ENCODE peak calls at places on chromosomes 4 and X, in six cellular contexts. One of them, this sample, is unnamed.

GRCh38 chr4:118175506-118175905 is 141.2 kb downstream of the NDST3 start:
- DNase-seq in right atrium auricular region: no peak
- DNase-seq in fibroblast of lung: no peak
- DNase-seq in A549: no peak
- DNase-seq in transverse colon: no peak
- DNase-seq in suprapubic skin: no peak
- DNase-seq in this sample: no peak

GRCh38 chrX:34805951-34806350 is 136.6 kb upstream of the FAM47B start:
- DNase-seq in A549: no peak
- DNase-seq in transverse colon: no peak
- DNase-seq in suprapubic skin: no peak
- DNase-seq in right atrium auricular region: no peak
- DNase-seq in fibroblast of lung: no peak
- DNase-seq in this sample: no peak

GRCh38 chr4:42282081-42282901 is 115.0 kb upstream of the SHISA3 start:
- DNase-seq in suprapubic skin: no peak
- DNase-seq in right atrium auricular region: peak; percentile 69
- DNase-seq in A549: peak; percentile 63
- DNase-seq in transverse colon: no peak
- DNase-seq in fibroblast of lung: peak; percentile 85
- DNase-seq in this sample: no peak

GRCh38 chr4:24196785-24197184 is 306.9 kb upstream of the PPARGC1A start:
- DNase-seq in A549: no peak
- DNase-seq in right atrium auricular region: no peak
- DNase-seq in transverse colon: no peak
- DNase-seq in fibroblast of lung: no peak
- DNase-seq in suprapubic skin: no peak
- DNase-seq in this sample: no peak

GRCh38 chrX:155745792-155746191 is 133.0 kb upstream of the TMLHE start:
- DNase-seq in right atrium auricular region: peak; percentile 59
- DNase-seq in A549: peak; percentile 66
- DNase-seq in transverse colon: peak; percentile 66
- DNase-seq in suprapubic skin: no peak
- DNase-seq in fibroblast of lung: peak; percentile 35
- DNase-seq in this sample: no peak

GRCh38 chr4:25031077-25031606 is 396 bp upstream of the LGI2 start:
- DNase-seq in suprapubic skin: no peak
- DNase-seq in A549: no peak
- DNase-seq in fibroblast of lung: peak; percentile 10
- DNase-seq in right atrium auricular region: no peak
- DNase-seq in transverse colon: peak; percentile 14
- DNase-seq in this sample: no peak

GRCh38 chr4:73653695-73654106 is 33.5 kb upstream of the RASSF6 start:
- DNase-seq in transverse colon: peak; percentile 33
- DNase-seq in right atrium auricular region: no peak
- DNase-seq in fibroblast of lung: peak; percentile 74
- DNase-seq in A549: peak; percentile 29
- DNase-seq in suprapubic skin: no peak
- DNase-seq in this sample: peak; percentile 40

GRCh38 chr4:103264905-103265304 is 66.8 kb upstream of the CENPE start:
- DNase-seq in suprapubic skin: no peak
- DNase-seq in fibroblast of lung: no peak
- DNase-seq in transverse colon: no peak
- DNase-seq in right atrium auricular region: no peak
- DNase-seq in A549: no peak
- DNase-seq in this sample: no peak

GRCh38 chr4:14994242-14994641 is 8.0 kb upstream of the CPEB2 start:
- DNase-seq in right atrium auricular region: no peak
- DNase-seq in A549: no peak
- DNase-seq in transverse colon: no peak
- DNase-seq in fibroblast of lung: peak; percentile 44
- DNase-seq in suprapubic skin: no peak
- DNase-seq in this sample: no peak

DNA sequence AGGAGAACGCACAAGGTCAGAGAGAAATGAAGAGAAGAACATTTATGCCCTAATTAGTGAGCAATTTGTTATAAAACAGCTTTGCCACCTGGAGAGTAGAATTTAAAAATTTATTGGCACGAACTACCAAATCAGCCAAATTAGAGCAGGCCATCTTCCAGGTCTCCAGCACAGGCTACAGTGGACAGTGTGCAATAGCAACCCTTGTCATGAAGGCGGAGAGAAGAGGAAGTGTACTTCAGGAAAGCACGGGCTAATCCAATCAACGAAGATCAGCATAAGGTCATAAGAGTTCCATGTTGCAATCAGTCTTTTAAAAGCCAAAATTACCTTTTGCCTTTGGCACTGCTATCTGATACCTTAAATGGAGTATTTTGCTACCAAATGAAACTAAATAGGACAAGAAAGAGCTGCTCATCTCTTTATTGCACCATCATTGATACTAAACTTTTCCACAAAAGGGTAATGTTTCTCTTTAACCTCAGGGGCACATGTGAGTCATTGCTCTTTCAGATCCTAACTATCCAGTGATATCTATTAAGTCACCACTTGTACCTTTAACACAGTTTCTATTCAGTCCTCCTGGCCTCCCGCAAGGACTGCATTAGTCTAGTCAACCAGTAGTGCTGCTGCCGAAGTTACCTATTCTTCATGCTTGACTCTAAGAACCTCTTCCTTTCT is 19.9 kb downstream of the ANK2 start:
- DNase-seq in fibroblast of lung: peak; percentile 14
- DNase-seq in A549: peak; percentile 2
- DNase-seq in transverse colon: no peak
- DNase-seq in suprapubic skin: no peak
- DNase-seq in right atrium auricular region: no peak
- DNase-seq in this sample: no peak
- H3K27ac ChIP-seq in fibroblast of lung: no peak overlapping the region
- H3K27ac ChIP-seq in A549: no peak overlapping the region
- H3K27ac ChIP-seq in transverse colon: no peak overlapping the region
- H3K27ac ChIP-seq in suprapubic skin: no peak overlapping the region
- H3K27ac ChIP-seq in right atrium auricular region: no peak overlapping the region
- H3K27ac ChIP-seq in this sample: no peak overlapping the region

DNA sequence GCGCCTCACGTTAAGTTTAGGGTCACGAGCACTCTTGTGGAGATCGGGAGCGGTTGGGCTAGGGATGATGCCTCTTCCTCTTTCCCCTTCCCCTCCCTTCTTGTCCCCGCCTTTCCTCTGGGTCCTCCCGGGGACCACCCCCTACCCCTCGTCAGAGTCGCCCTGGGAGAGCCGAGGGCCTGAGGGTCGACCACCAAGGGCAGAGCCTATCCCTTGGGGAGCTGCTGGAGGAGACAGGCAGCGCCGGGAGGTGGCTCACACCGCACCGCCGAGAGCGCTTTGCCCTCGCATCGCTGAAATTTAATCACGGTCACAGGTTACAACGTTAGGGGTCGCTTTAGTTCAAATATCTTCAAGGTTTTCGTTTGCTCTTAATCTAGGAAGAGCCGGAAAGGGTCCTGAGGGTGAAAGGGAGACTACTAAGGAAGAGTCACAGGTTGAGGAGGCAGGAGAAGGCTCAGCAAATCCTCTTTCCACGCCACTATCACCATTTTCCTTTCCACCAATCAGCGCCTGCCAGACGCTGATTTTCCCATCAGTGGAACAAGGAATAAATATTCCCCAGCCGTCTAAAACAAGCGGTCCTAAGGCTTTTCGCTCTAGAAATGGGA is 529 bp upstream of the SNCA start:
- DNase-seq in right atrium auricular region: no peak
- DNase-seq in A549: peak; percentile 2
- DNase-seq in suprapubic skin: no peak
- DNase-seq in transverse colon: no peak
- DNase-seq in fibroblast of lung: peak; percentile 53
- DNase-seq in this sample: no peak
- TF ChIP-seq CTCF in right atrium auricular region: no peak
- TF ChIP-seq CTCF in A549: no peak
- TF ChIP-seq CTCF in suprapubic skin: no peak
- TF ChIP-seq CTCF in transverse colon: no peak
- TF ChIP-seq CTCF in fibroblast of lung: no peak
- TF ChIP-seq CTCF in this sample: no peak

GRCh38 chr4:8353912-8354453 is 84.4 kb downstream of the HTRA3 start:
- DNase-seq in fibroblast of lung: peak; percentile 44
- DNase-seq in transverse colon: peak; percentile 5
- DNase-seq in right atrium auricular region: no peak
- DNase-seq in A549: no peak
- DNase-seq in suprapubic skin: no peak
- DNase-seq in this sample: no peak
- H3K4me1 ChIP-seq in fibroblast of lung: peaks cover 3% of the 10 kb centered on the region
- H3K4me1 ChIP-seq in transverse colon: peaks cover 9% of the 10 kb centered on the region
- H3K4me1 ChIP-seq in right atrium auricular region: peaks cover 27% of the 10 kb centered on the region
- H3K4me1 ChIP-seq in A549: peaks cover 6% of the 10 kb centered on the region
- H3K4me1 ChIP-seq in suprapubic skin: peaks cover 13% of the 10 kb centered on the region
- H3K4me1 ChIP-seq in this sample: peaks cover 7% of the 10 kb centered on the region

GRCh38 chrX:110086162-110086915 is 83.4 kb downstream of the TMEM164 start:
- DNase-seq in transverse colon: no peak
- DNase-seq in right atrium auricular region: no peak
- DNase-seq in suprapubic skin: no peak
- DNase-seq in A549: peak; percentile 75
- DNase-seq in fibroblast of lung: peak; percentile 41
- DNase-seq in this sample: no peak

GRCh38 chrX:110082156-110082555 is 79.2 kb downstream of the TMEM164 start:
- DNase-seq in right atrium auricular region: no peak
- DNase-seq in transverse colon: no peak
- DNase-seq in fibroblast of lung: peak; percentile 91
- DNase-seq in A549: peak; percentile 57
- DNase-seq in suprapubic skin: no peak
- DNase-seq in this sample: no peak

GRCh38 chrX:110086916-110087484 is 84.1 kb downstream of the TMEM164 start:
- DNase-seq in suprapubic skin: no peak
- DNase-seq in fibroblast of lung: peak; percentile 89
- DNase-seq in transverse colon: no peak
- DNase-seq in right atrium auricular region: no peak
- DNase-seq in A549: peak; percentile 94
- DNase-seq in this sample: no peak

GRCh38 chrX:110089656-110090404 is 86.9 kb downstream of the TMEM164 start:
- DNase-seq in A549: no peak
- DNase-seq in right atrium auricular region: no peak
- DNase-seq in suprapubic skin: no peak
- DNase-seq in fibroblast of lung: no peak
- DNase-seq in transverse colon: no peak
- DNase-seq in this sample: no peak

GRCh38 chrX:110087485-110088356 is 84.8 kb downstream of the TMEM164 start:
- DNase-seq in right atrium auricular region: no peak
- DNase-seq in fibroblast of lung: peak; percentile 94
- DNase-seq in A549: peak; percentile 93
- DNase-seq in transverse colon: no peak
- DNase-seq in suprapubic skin: no peak
- DNase-seq in this sample: no peak
- H3K27ac ChIP-seq in right atrium auricular region: peak overlapping the region; percentile 47
- H3K27ac ChIP-seq in fibroblast of lung: peak overlapping the region; percentile 94
- H3K27ac ChIP-seq in A549: peak overlapping the region; percentile 96
- H3K27ac ChIP-seq in transverse colon: peak overlapping the region; percentile 42
- H3K27ac ChIP-seq in suprapubic skin: no peak overlapping the region
- H3K27ac ChIP-seq in this sample: no peak overlapping the region

GRCh38 chrX:138191998-138192397 is 519.5 kb downstream of the FGF13 start:
- DNase-seq in right atrium auricular region: no peak
- DNase-seq in A549: peak; percentile 32
- DNase-seq in transverse colon: no peak
- DNase-seq in suprapubic skin: no peak
- DNase-seq in fibroblast of lung: peak; percentile 11
- DNase-seq in this sample: no peak
- TF ChIP-seq CTCF in right atrium auricular region: no peak
- TF ChIP-seq CTCF in A549: peak; percentile 37
- TF ChIP-seq CTCF in transverse colon: no peak
- TF ChIP-seq CTCF in suprapubic skin: no peak
- TF ChIP-seq CTCF in fibroblast of lung: peak; percentile 25
- TF ChIP-seq CTCF in this sample: peak; percentile 16

GRCh38 chr4:8098506-8098905 is 60.1 kb downstream of the ABLIM2 start:
- DNase-seq in fibroblast of lung: no peak
- DNase-seq in transverse colon: no peak
- DNase-seq in suprapubic skin: no peak
- DNase-seq in right atrium auricular region: no peak
- DNase-seq in A549: no peak
- DNase-seq in this sample: no peak
- H3K4me1 ChIP-seq in fibroblast of lung: no peaks in the 10 kb centered on the region
- H3K4me1 ChIP-seq in transverse colon: peaks cover 8% of the 10 kb centered on the region
- H3K4me1 ChIP-seq in suprapubic skin: peaks cover 15% of the 10 kb centered on the region
- H3K4me1 ChIP-seq in right atrium auricular region: peaks cover 31% of the 10 kb centered on the region
- H3K4me1 ChIP-seq in A549: peaks cover 20% of the 10 kb centered on the region
- H3K4me1 ChIP-seq in this sample: no peaks in the 10 kb centered on the region

GRCh38 chrX:3465017-3465416 is 118.6 kb upstream of the MXRA5 start:
- DNase-seq in right atrium auricular region: no peak
- DNase-seq in fibroblast of lung: no peak
- DNase-seq in transverse colon: no peak
- DNase-seq in suprapubic skin: no peak
- DNase-seq in A549: no peak
- DNase-seq in this sample: no peak

DNA sequence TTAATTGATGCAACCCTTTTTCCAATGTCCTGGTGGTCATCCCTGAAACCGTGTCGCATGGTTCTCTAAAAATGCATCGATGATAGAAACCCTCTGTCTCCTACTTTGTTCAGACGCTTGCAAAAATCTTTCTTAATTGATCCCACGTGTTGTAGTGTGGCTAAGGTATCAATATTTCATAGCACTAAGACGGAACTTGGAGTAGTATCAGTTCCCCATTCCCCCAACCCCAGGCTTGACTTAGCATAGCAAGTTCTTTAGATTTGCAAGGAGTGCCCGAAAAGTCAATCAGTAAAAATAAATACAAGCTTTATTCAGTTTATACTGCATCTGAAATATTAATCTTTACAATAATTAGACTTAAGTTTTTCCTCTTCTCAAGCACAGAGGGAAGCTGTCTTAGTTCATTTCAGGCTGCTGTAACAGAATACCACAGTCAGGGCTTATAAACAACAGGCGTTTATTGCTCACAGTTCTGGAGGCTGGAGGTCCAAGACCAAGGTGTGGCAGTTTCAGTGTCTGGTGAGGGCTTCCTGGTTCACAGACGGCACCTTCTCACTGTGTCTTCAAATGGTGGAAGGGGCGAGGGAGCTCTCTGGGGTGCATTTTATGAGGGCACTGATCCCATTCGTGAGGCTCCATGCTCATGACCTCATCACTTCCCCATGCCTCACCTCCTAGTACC is 115.5 kb upstream of the MXRA5 start:
- DNase-seq in transverse colon: no peak
- DNase-seq in A549: no peak
- DNase-seq in fibroblast of lung: no peak
- DNase-seq in right atrium auricular region: no peak
- DNase-seq in suprapubic skin: no peak
- DNase-seq in this sample: no peak
- H3K27ac ChIP-seq in transverse colon: no peak overlapping the region
- H3K27ac ChIP-seq in A549: no peak overlapping the region
- H3K27ac ChIP-seq in fibroblast of lung: no peak overlapping the region
- H3K27ac ChIP-seq in right atrium auricular region: no peak overlapping the region
- H3K27ac ChIP-seq in suprapubic skin: no peak overlapping the region
- H3K27ac ChIP-seq in this sample: no peak overlapping the region

This sample was measured in breast epithelium.